ENCODE peak calls at places on chromosome 1, in nine cellular contexts. X is aorta; N is CD8-positive, alpha-beta memory T cell; H is AG04450; U is CD4-positive, alpha-beta memory T cell; V is Panc1; Q is body of pancreas; T is naive thymus-derived CD4-positive, alpha-beta T cell; M is mesenchymal stem cell. O is an unnamed sample.

GRCh38 chr1:65846911-65847310 is 54.2 kb downstream of the PDE4B start:
- DNase-seq in X (no peak), N (no peak), H (no peak), U (no peak), V (no peak), Q (no peak), T (no peak), M (peak), O (no peak)

GRCh38 chr1:157193702-157194391 is 55.7 kb upstream of the ETV3 start:
- DNase-seq in X (peak), N (no peak), H (peak), U (peak), V (peak), Q (peak), T (no peak), M (peak), O (peak)

GRCh38 chr1:174021611-174022079 is 512 bp downstream of the RC3H1 start:
- DNase-seq in X (peak), N (peak), H (no peak), U (peak), V (no peak), Q (peak), T (peak), M (peak), O (peak)

GRCh38 chr1:154755858-154756730 is 114.0 kb downstream of the KCNN3 start:
- DNase-seq in X (no peak), N (no peak), H (no peak), U (no peak), V (no peak), Q (peak), T (no peak), M (peak), O (no peak)

GRCh38 chr1:54989473-54989872 is 9.0 kb downstream of the TMEM61 start:
- DNase-seq in X (no peak), N (no peak), H (no peak), U (no peak), V (no peak), Q (peak), T (no peak), M (no peak), O (no peak)

GRCh38 chr1:18512883-18513282 is 32.2 kb downstream of the KLHDC7A start:
- DNase-seq in X (no peak), N (no peak), H (no peak), U (no peak), V (no peak), Q (no peak), T (no peak), M (no peak), O (no peak)

GRCh38 chr1:44401256-44402228 is 3.5 kb upstream of the RNF220 start:
- DNase-seq in X (no peak), N (no peak), H (no peak), U (no peak), V (no peak), Q (no peak), T (no peak), M (no peak), O (no peak)

GRCh38 chr1:172286629-172287076 is 133.8 kb upstream of the C1orf105 start:
- DNase-seq in X (peak), N (no peak), H (peak), U (no peak), V (no peak), Q (peak), T (no peak), M (peak), O (peak)

DNA sequence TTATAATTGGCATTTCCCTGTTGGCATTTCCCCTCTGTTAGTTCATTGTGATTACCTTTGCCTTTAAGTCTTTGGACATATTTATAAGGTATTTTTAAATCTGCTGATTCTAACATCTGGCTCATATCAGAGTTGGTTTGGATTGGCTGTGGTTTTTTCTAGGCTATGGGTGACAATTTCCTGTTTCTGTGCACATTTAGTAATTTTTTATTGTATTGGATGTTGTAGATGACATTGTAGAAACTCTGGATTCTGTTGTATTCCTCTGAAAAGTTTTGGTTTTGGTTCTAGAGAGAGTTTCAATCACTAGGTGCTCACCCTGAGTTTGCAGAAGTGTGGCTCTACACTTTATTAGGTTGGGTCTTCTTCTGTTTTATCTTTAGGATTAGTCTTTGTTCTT is 110.1 kb upstream of the ARHGEF16 start:
- DNase-seq in X (no peak), N (no peak), H (no peak), U (no peak), V (no peak), Q (no peak), T (no peak), M (no peak), O (no peak)
- H3K27ac ChIP-seq in X (no peak), N (no peak), H (no peak), U (no peak), V (no peak), Q (no peak), T (no peak), M (no peak), O (no peak)

GRCh38 chr1:21775542-21775899 is 7.4 kb downstream of the USP48 start:
- DNase-seq in X (no peak), N (no peak), H (no peak), U (no peak), V (no peak), Q (no peak), T (no peak), M (no peak), O (no peak)
- H3K27ac ChIP-seq in X (no peak), N (no peak), H (no peak), U (no peak), V (no peak), Q (peak), T (no peak), M (no peak), O (no peak)

DNA sequence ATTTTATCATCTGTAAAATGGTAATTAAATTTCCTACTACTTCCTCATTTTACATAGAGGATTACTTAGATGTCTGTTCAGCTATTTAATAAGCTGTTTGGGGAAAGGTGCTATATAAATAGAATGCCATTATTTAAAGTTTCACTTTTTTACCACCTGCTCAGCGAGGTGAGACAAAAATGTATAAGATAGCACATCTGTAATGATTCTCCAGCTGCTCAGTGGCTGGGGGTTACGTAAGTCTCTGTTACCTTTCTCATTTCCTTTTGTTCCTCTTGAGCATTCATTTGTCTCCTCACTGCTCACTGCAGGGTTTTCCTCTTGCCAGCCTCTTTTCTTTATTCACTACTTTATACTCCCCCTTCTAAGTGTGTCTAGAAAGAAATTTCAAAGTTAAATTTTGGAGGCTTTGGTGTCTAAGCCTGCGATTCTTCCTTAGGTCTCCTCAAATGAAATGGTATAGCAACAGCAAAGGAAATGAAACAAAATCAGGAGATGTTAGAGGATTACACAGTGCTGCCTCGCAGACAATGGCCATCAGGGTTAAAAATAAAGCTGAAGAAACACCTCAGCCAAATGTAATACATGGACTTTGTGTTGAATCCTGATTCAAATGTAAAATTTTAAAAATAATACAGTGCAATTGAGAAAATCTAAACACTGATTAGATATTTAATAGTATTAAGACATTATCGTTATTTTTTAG is 6.8 kb downstream of the RGS8 start:
- DNase-seq in X (no peak), N (no peak), H (no peak), U (no peak), V (no peak), Q (no peak), T (no peak), M (no peak), O (no peak)
- H3K27ac ChIP-seq in X (no peak), N (no peak), H (no peak), U (no peak), V (no peak), Q (no peak), T (no peak), M (no peak), O (no peak)

DNA sequence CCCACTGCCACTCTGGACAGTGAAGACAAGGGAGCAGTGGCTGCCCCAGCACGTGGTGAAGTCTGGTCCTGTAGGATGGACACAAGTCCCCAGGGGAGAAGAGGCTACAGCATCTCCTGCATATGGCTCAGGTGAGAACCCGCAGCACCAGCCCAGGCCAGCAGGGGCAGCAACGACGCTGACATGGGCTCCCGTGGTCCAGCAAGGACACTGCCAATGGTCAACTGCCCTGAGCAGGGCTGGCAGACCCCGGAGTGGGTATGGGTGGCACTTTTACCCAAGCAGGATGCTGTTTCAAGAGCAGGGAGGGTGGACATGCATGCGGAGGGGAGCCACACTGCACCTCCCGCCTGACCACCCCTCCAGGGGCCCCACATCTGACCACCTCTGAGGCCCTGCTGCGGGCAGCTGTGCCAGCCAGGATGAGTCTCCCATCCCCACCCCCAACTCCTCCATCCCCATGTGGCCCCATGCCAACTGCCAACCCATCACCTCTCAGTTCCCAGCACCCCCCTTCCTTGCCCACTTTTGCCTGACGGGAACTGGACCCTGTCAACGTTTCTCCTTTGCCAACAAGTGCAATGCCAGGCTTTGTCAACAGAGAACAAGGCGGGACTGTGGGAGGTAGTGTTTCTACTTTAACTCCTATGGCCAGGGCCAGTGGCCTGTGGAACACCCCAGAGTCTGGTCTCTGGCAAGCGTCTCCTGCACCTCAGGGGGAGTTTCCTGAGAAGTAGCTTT is 8.6 kb downstream of the MORN1 start:
- DNase-seq in X (peak), N (no peak), H (no peak), U (peak), V (no peak), Q (peak), T (no peak), M (peak), O (peak)
- H3K27ac ChIP-seq in X (no peak), N (no peak), H (no peak), U (no peak), V (no peak), Q (no peak), T (no peak), M (no peak), O (no peak)

GRCh38 chr1:33256335-33256700 is at the start of gene ZNF362:
- DNase-seq in X (peak), N (peak), H (peak), U (peak), V (no peak), Q (peak), T (peak), M (peak), O (peak)

GRCh38 chr1:33257388-33257758 is 1.1 kb downstream of the ZNF362 start:
- DNase-seq in X (no peak), N (no peak), H (no peak), U (no peak), V (no peak), Q (no peak), T (no peak), M (no peak), O (no peak)

GRCh38 chr1:33254536-33254935 is 1.8 kb upstream of the ZNF362 start:
- DNase-seq in X (no peak), N (no peak), H (no peak), U (no peak), V (no peak), Q (no peak), T (no peak), M (no peak), O (no peak)

GRCh38 chr1:33256701-33257387 is 552 bp downstream of the ZNF362 start:
- DNase-seq in X (peak), N (peak), H (peak), U (peak), V (peak), Q (peak), T (peak), M (peak), O (peak)

GRCh38 chr1:33255347-33256311 is 663 bp upstream of the ZNF362 start:
- DNase-seq in X (peak), N (no peak), H (no peak), U (peak), V (no peak), Q (peak), T (peak), M (peak), O (peak)
- H3K27ac ChIP-seq in X (peak), N (no peak), H (peak), U (peak), V (peak), Q (peak), T (peak), M (peak), O (peak)